ENCODE peak calls at places on chromosomes 2 and 18, in four cellular contexts. One of them, this sample, is unnamed.

GRCh38 chr2:160901631-160902030 is 258.6 kb upstream of the TANK start:
- DNase-seq in IMR-90: no peak
- DNase-seq in WTC11: no peak
- DNase-seq in K562: no peak
- DNase-seq in this sample: no peak

GRCh38 chr2:202221873-202222272 is 16.5 kb downstream of the SUMO1 start:
- DNase-seq in K562: peak
- DNase-seq in WTC11: no peak
- DNase-seq in IMR-90: peak
- DNase-seq in this sample: no peak

GRCh38 chr2:64036343-64036742 is 17.1 kb upstream of the VPS54 start:
- DNase-seq in K562: no peak
- DNase-seq in IMR-90: peak
- DNase-seq in WTC11: no peak
- DNase-seq in this sample: no peak

GRCh38 chr2:142989276-142990204 is 112.1 kb downstream of the KYNU start:
- DNase-seq in IMR-90: peak
- DNase-seq in WTC11: no peak
- DNase-seq in K562: peak
- DNase-seq in this sample: no peak

GRCh38 chr18:79825913-79826312 is 28.2 kb downstream of the KCNG2 start:
- DNase-seq in K562: no peak
- DNase-seq in WTC11: no peak
- DNase-seq in IMR-90: no peak
- DNase-seq in this sample: no peak

GRCh38 chr2:232367591-232368233 is 10.8 kb upstream of the ALPP start:
- DNase-seq in WTC11: peak
- DNase-seq in K562: peak
- DNase-seq in IMR-90: no peak
- DNase-seq in this sample: no peak

GRCh38 chr2:230018153-230018552 is 50.6 kb downstream of the SLC16A14 start:
- DNase-seq in K562: no peak
- DNase-seq in IMR-90: peak
- DNase-seq in WTC11: no peak
- DNase-seq in this sample: no peak

GRCh38 chr2:105895995-105896764 is 151.5 kb downstream of the NCK2 start:
- DNase-seq in IMR-90: no peak
- DNase-seq in WTC11: no peak
- DNase-seq in K562: no peak
- DNase-seq in this sample: no peak

GRCh38 chr2:23692901-23693605 is 233.9 kb downstream of the ATAD2B start:
- DNase-seq in IMR-90: no peak
- DNase-seq in WTC11: no peak
- DNase-seq in K562: no peak
- DNase-seq in this sample: no peak

GRCh38 chr18:49168970-49169619 is 218.3 kb upstream of the SMAD7 start:
- DNase-seq in K562: no peak
- DNase-seq in IMR-90: no peak
- DNase-seq in WTC11: no peak
- DNase-seq in this sample: peak

GRCh38 chr2:70941186-70941585 is 5.5 kb downstream of the ATP6V1B1 start:
- DNase-seq in K562: no peak
- DNase-seq in WTC11: no peak
- DNase-seq in IMR-90: no peak
- DNase-seq in this sample: no peak

GRCh38 chr18:79068299-79068945 is 772 bp upstream of the ATP9B start:
- DNase-seq in IMR-90: no peak
- DNase-seq in WTC11: peak
- DNase-seq in K562: no peak
- DNase-seq in this sample: peak

GRCh38 chr2:142128105-142128504 is 2.7 kb downstream of the LRP1B start:
- DNase-seq in WTC11: no peak
- DNase-seq in K562: no peak
- DNase-seq in IMR-90: no peak
- DNase-seq in this sample: no peak

GRCh38 chr2:65096948-65097347 is 33.0 kb downstream of the RAB1A start:
- DNase-seq in WTC11: no peak
- DNase-seq in K562: no peak
- DNase-seq in IMR-90: peak
- DNase-seq in this sample: no peak

GRCh38 chr2:5035134-5035533 is 657.0 kb upstream of the SOX11 start:
- DNase-seq in K562: no peak
- DNase-seq in WTC11: no peak
- DNase-seq in IMR-90: no peak
- DNase-seq in this sample: no peak

GRCh38 chr2:15158117-15158516 is 403.0 kb downstream of the NBAS start:
- DNase-seq in IMR-90: no peak
- DNase-seq in WTC11: peak
- DNase-seq in K562: no peak
- DNase-seq in this sample: no peak

GRCh38 chr2:17788773-17789172 is 27.5 kb upstream of the MSGN1 start:
- DNase-seq in K562: no peak
- DNase-seq in IMR-90: no peak
- DNase-seq in WTC11: no peak
- DNase-seq in this sample: no peak

GRCh38 chr18:41690332-41691110 is 264.5 kb upstream of the PIK3C3 start:
- DNase-seq in IMR-90: no peak
- DNase-seq in WTC11: no peak
- DNase-seq in K562: no peak
- DNase-seq in this sample: no peak

GRCh38 chr2:1686784-1687105 is 57.6 kb downstream of the PXDN start:
- DNase-seq in K562: no peak
- DNase-seq in WTC11: no peak
- DNase-seq in IMR-90: peak
- DNase-seq in this sample: no peak

GRCh38 chr2:231701456-231702373 is 6.6 kb upstream of the PTMA start:
- DNase-seq in WTC11: no peak
- DNase-seq in IMR-90: peak
- DNase-seq in K562: no peak
- DNase-seq in this sample: no peak

GRCh38 chr18:59054892-59055291 is 84.8 kb upstream of the SEC11C start:
- DNase-seq in IMR-90: no peak
- DNase-seq in K562: no peak
- DNase-seq in WTC11: no peak
- DNase-seq in this sample: no peak

GRCh38 chr18:48133675-48134251 is 203.3 kb upstream of the SMAD2 start:
- DNase-seq in IMR-90: no peak
- DNase-seq in K562: no peak
- DNase-seq in WTC11: no peak
- DNase-seq in this sample: no peak

GRCh38 chr2:128304330-128304714 is 14.3 kb downstream of the HS6ST1 start:
- DNase-seq in K562: no peak
- DNase-seq in WTC11: no peak
- DNase-seq in IMR-90: no peak
- DNase-seq in this sample: no peak

DNA sequence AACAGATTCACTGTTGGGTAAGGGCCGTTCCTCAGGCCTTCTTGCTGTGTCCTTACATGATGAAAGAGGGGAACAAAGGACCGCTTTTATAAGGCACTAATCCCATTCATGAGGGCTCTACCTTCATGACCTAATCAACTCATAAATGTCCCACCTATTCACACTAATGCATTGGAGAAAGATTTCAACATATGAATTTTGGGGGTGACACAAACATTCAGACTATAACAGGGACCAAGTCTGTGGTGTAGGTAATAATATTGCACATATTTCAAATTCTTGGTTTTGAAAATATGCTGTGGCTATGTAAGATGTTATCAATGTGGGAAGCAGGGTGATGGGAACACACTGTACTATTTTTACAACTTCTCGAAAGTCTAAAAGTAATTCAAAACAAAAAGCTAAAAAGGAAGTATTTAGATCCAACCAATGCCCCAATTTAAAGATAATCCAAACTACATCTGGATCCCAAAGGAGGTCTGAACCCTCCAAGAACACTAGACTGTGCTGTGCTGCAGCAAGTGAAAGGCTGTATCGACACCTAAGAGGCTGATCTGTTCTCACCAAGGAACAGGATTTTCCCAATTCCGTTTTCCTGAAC is 82.4 kb upstream of the TGIF1 start:
- DNase-seq in K562: no peak
- DNase-seq in WTC11: no peak
- DNase-seq in IMR-90: peak
- DNase-seq in this sample: no peak
- TF ChIP-seq USF2 in K562: no peak
- TF ChIP-seq USF2 in WTC11: no peak
- TF ChIP-seq USF2 in IMR-90: no peak
- TF ChIP-seq USF2 in this sample: no peak

GRCh38 chr18:28511421-28511821 is 334.5 kb upstream of the CDH2 start:
- DNase-seq in WTC11: no peak
- DNase-seq in IMR-90: peak
- DNase-seq in K562: no peak
- DNase-seq in this sample: no peak
- TF ChIP-seq USF2 in WTC11: no peak
- TF ChIP-seq USF2 in IMR-90: no peak
- TF ChIP-seq USF2 in K562: no peak
- TF ChIP-seq USF2 in this sample: no peak

GRCh38 chr2:31090188-31090587 is 48.1 kb downstream of the GALNT14 start:
- DNase-seq in K562: no peak
- DNase-seq in IMR-90: no peak
- DNase-seq in WTC11: no peak
- DNase-seq in this sample: no peak

GRCh38 chr2:31088516-31089195 is 49.6 kb downstream of the GALNT14 start:
- DNase-seq in K562: no peak
- DNase-seq in IMR-90: no peak
- DNase-seq in WTC11: no peak
- DNase-seq in this sample: no peak

GRCh38 chr2:31086585-31086984 is 51.7 kb downstream of the GALNT14 start:
- DNase-seq in IMR-90: no peak
- DNase-seq in WTC11: no peak
- DNase-seq in K562: no peak
- DNase-seq in this sample: no peak

GRCh38 chr2:31087491-31087890 is 50.7 kb downstream of the GALNT14 start:
- DNase-seq in IMR-90: no peak
- DNase-seq in K562: no peak
- DNase-seq in WTC11: no peak
- DNase-seq in this sample: no peak

DNA sequence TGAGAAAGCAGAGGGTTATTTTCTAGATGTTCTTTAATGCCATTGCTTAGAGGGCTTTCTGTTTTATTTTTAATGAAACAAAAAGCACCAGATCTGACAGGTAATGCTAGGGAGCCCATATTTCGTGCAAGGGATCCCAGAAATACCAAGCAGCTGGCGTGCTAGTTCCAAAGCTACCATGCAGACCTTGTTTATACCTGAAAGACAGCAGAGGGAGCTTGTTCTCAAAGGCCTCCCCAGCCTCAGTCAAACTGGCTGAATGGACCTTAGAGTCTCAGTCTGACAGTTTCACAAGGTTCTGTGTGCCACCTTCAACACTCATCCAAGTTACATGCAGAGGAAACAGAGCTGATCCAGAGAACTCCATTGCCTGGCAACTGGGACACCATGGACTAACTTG is 48.6 kb downstream of the GALNT14 start:
- DNase-seq in IMR-90: no peak
- DNase-seq in K562: no peak
- DNase-seq in WTC11: no peak
- DNase-seq in this sample: no peak
- TF ChIP-seq USF2 in IMR-90: no peak
- TF ChIP-seq USF2 in K562: no peak
- TF ChIP-seq USF2 in WTC11: no peak
- TF ChIP-seq USF2 in this sample: no peak

GRCh38 chr18:69757733-69758132 is 189.9 kb downstream of the CD226 start:
- DNase-seq in K562: no peak
- DNase-seq in IMR-90: peak
- DNase-seq in WTC11: no peak
- DNase-seq in this sample: no peak

GRCh38 chr18:69755856-69756496 is 191.7 kb downstream of the CD226 start:
- DNase-seq in IMR-90: no peak
- DNase-seq in K562: no peak
- DNase-seq in WTC11: no peak
- DNase-seq in this sample: no peak

GRCh38 chr18:69755041-69755440 is 192.6 kb downstream of the CD226 start:
- DNase-seq in K562: no peak
- DNase-seq in WTC11: no peak
- DNase-seq in IMR-90: no peak
- DNase-seq in this sample: no peak

GRCh38 chr18:69754108-69754507 is 193.6 kb downstream of the CD226 start:
- DNase-seq in IMR-90: no peak
- DNase-seq in K562: no peak
- DNase-seq in WTC11: no peak
- DNase-seq in this sample: no peak

GRCh38 chr18:69752737-69753380 is 194.8 kb downstream of the CD226 start:
- DNase-seq in WTC11: no peak
- DNase-seq in IMR-90: no peak
- DNase-seq in K562: no peak
- DNase-seq in this sample: no peak
- TF ChIP-seq USF2 in WTC11: no peak
- TF ChIP-seq USF2 in IMR-90: no peak
- TF ChIP-seq USF2 in K562: no peak
- TF ChIP-seq USF2 in this sample: no peak

GRCh38 chr2:130286983-130287655 is 55.6 kb upstream of the IMP4 start:
- DNase-seq in K562: no peak
- DNase-seq in WTC11: no peak
- DNase-seq in IMR-90: no peak
- DNase-seq in this sample: no peak

GRCh38 chr2:130289780-130290179 is 52.9 kb upstream of the IMP4 start:
- DNase-seq in K562: no peak
- DNase-seq in IMR-90: no peak
- DNase-seq in WTC11: no peak
- DNase-seq in this sample: no peak

GRCh38 chr2:130287656-130288026 is 55.1 kb upstream of the IMP4 start:
- DNase-seq in WTC11: no peak
- DNase-seq in IMR-90: no peak
- DNase-seq in K562: no peak
- DNase-seq in this sample: no peak

DNA sequence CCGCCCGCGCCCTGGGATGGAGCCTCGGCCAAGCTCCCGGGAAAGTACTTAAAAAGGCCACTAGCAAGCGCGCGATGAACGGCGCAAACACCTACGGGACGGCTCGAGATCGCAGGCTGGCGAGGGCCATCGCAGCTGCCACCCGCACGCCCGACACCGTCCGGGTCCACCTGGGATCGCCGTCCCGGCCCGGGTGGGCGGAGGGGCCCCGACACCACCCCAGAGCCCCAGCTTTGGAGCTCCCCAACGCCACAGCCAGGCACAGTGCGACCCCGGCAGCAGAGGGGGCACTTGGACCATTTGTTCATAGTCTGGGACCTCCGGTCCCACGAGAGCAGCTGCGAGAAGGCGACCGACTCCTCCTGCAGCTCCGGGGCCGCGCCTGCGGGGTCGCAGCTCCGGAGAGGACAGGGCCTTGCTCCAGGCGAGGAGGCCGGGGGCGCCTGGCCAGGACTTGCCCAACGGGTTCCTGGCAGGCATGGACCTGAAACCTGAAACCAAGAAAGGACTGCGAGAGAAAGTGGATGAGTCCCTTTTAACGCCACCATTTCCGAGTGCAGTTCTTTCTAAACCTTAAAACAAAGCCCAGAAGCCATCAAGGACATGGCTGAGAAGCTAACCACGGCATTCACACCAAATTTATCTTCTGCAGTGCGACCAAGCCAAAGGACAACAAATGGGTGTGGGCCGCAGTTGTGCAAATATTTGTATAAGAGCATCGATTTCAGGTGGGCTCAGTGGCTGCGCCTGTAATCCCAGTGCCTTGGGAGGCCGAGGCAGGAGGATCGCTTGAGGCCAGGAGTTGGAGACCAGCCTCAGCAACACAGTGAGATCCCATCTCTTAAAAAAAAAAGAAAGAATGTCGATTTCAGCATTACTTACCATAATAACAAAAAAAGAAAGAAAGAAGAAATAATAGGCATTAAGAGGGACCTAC is 54.0 kb upstream of the IMP4 start:
- DNase-seq in WTC11: peak
- DNase-seq in IMR-90: no peak
- DNase-seq in K562: peak
- DNase-seq in this sample: no peak
- TF ChIP-seq USF2 in WTC11: no peak
- TF ChIP-seq USF2 in IMR-90: no peak
- TF ChIP-seq USF2 in K562: no peak
- TF ChIP-seq USF2 in this sample: no peak

This sample was measured in GM12878.